ENCODE peak calls at places on chromosomes 5 and 9, in seven cellular contexts. O, V, I, Z, A, W and F are unnamed samples.

GRCh38 chr9:114174876-114175771 is 19.8 kb downstream of the COL27A1 start:
- DNase-seq in O (peak; percentile 70), V (peak; percentile 62), I (peak; percentile 61), Z (no peak), A (no peak), W (no peak), F (no peak)

GRCh38 chr9:134267305-134268265 is 58.7 kb upstream of the RXRA start:
- DNase-seq in O (peak; percentile 73), V (no peak), I (no peak), Z (no peak), A (no peak), W (no peak), F (no peak)

GRCh38 chr5:123720339-123720738 is 208.4 kb downstream of the CSNK1G3 start:
- DNase-seq in O (no peak), V (no peak), I (no peak), Z (no peak), A (no peak), W (no peak), F (no peak)

GRCh38 chr9:92138157-92138959 is 23.1 kb upstream of the SPTLC1 start:
- DNase-seq in O (peak; percentile 72), V (peak; percentile 62), I (peak; percentile 79), Z (peak; percentile 83), A (peak; percentile 63), W (peak; percentile 76), F (peak; percentile 88)

GRCh38 chr5:112232651-112233050 is 186.4 kb downstream of the EPB41L4A start:
- DNase-seq in O (no peak), V (no peak), I (no peak), Z (no peak), A (no peak), W (no peak), F (no peak)

GRCh38 chr9:137453643-137454081 is 5.5 kb downstream of the NSMF start:
- DNase-seq in O (peak; percentile 78), V (peak; percentile 76), I (peak; percentile 60), Z (peak; percentile 87), A (peak; percentile 68), W (peak; percentile 82), F (peak; percentile 89)

GRCh38 chr5:66646570-66646969 is 50.4 kb downstream of the MAST4 start:
- DNase-seq in O (no peak), V (peak; percentile 46), I (no peak), Z (no peak), A (peak; percentile 30), W (no peak), F (no peak)

GRCh38 chr5:179923422-179923821 is 15.7 kb upstream of the TBC1D9B start:
- DNase-seq in O (no peak), V (no peak), I (no peak), Z (no peak), A (no peak), W (no peak), F (no peak)

GRCh38 chr9:128225770-128226753 is 22.9 kb downstream of the DNM1 start:
- DNase-seq in O (no peak), V (no peak), I (no peak), Z (no peak), A (no peak), W (no peak), F (no peak)

GRCh38 chr9:6999788-7000187 is 242.0 kb downstream of the KDM4C start:
- DNase-seq in O (no peak), V (no peak), I (no peak), Z (no peak), A (no peak), W (no peak), F (no peak)

GRCh38 chr9:14780251-14780650 is 57.7 kb upstream of the CER1 start:
- DNase-seq in O (peak; percentile 75), V (no peak), I (no peak), Z (no peak), A (no peak), W (no peak), F (no peak)

GRCh38 chr5:133924221-133924920 is 44.1 kb downstream of the C5orf15 start:
- DNase-seq in O (no peak), V (no peak), I (no peak), Z (no peak), A (no peak), W (no peak), F (no peak)

GRCh38 chr9:125479846-125480615 is 218.4 kb downstream of the GAPVD1 start:
- DNase-seq in O (no peak), V (no peak), I (no peak), Z (no peak), A (no peak), W (no peak), F (no peak)

GRCh38 chr9:33446507-33447403 is 638 bp downstream of the AQP3 start:
- DNase-seq in O (peak; percentile 41), V (peak; percentile 63), I (peak; percentile 67), Z (peak; percentile 82), A (peak; percentile 10), W (peak; percentile 75), F (peak; percentile 88)

GRCh38 chr9:128349125-128349524 is 8.8 kb downstream of the SLC27A4 start:
- DNase-seq in O (no peak), V (no peak), I (no peak), Z (no peak), A (no peak), W (no peak), F (no peak)

GRCh38 chr5:142245776-142246175 is 79.0 kb downstream of the SPRY4 start:
- DNase-seq in O (no peak), V (peak; percentile 29), I (no peak), Z (no peak), A (no peak), W (no peak), F (no peak)
- H3K4me3 ChIP-seq in O (no peak overlapping the region), V (no peak overlapping the region), I (no peak overlapping the region), Z (no peak overlapping the region), A (no peak overlapping the region), W (no peak overlapping the region), F (no peak overlapping the region)

DNA sequence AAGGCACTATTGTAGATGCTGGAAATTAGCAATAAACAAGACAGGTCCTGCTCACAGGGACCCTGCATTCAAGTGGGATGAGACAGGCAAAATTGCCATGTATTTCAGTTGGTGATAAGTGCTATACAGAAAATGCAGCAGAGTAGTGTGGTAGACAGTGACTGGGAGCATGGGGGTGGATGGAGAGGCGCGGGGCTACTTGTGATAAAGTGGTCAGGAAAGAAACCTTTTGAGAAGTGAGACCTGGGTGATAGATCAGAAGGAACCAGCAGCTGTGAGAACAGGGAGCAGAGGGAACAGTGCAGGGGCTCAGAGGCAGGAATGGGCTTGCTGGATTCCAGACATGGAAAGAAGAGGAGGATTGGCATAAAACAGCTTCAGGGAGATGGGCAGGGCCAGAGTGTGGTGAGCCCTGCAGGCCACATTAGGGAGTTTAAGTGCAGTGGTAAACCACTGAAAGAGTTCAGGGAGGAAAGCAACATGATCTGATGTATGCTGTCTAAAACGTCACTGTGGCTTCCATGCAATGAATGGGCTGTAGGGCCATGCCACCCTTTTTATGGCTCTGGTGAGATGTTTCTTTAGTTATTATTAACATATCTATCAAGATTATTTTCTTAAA is 7.3 kb downstream of the CRHBP start:
- DNase-seq in O (no peak), V (peak; percentile 9), I (no peak), Z (no peak), A (no peak), W (no peak), F (no peak)
- H3K4me3 ChIP-seq in O (no peak overlapping the region), V (no peak overlapping the region), I (no peak overlapping the region), Z (no peak overlapping the region), A (no peak overlapping the region), W (no peak overlapping the region), F (no peak overlapping the region)

DNA sequence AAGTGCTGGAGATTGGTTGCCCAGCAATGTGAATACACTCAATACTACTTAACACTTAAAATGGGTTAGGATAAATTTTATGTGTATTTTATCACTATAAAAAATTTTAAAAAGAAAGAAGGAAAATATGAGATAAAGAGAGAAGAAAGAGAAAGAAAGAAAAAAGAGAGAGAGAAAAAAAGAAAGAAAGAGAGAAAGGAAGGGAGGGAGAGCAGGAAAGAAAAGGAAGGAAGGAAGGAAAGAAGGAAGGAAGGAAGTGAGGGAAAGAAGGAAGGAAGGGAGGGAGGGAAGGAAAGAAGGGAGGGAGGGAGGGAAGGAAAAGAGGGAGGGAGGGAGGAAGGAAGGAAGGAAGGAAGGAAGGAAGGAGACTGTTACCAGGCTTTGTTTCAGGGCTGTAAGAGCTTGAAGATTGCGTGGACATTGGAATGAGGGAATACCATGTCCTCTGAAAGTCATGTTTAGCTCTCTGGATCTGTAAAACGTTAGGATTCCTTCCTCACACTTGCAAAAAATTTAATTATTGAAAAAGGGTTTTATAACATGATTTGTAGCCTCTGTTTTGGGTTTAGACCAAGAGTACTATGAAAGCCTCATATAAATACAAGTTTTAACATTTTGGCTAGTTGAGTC is 152.3 kb upstream of the DAP start:
- DNase-seq in O (no peak), V (no peak), I (no peak), Z (no peak), A (no peak), W (no peak), F (no peak)
- H3K4me3 ChIP-seq in O (no peak overlapping the region), V (no peak overlapping the region), I (no peak overlapping the region), Z (no peak overlapping the region), A (no peak overlapping the region), W (no peak overlapping the region), F (no peak overlapping the region)

GRCh38 chr5:132257131-132258101 is at the start of gene PDLIM4:
- DNase-seq in O (no peak), V (peak; percentile 23), I (peak; percentile 59), Z (no peak), A (no peak), W (peak; percentile 84), F (peak; percentile 66)
- H3K4me3 ChIP-seq in O (peak within 1 kb of the TSS; percentile 52), V (peak within 1 kb of the TSS; percentile 70), I (no peak within 1 kb of the TSS), Z (peak within 1 kb of the TSS; percentile 54), A (peak within 1 kb of the TSS; percentile 81), W (peak within 1 kb of the TSS; percentile 63), F (peak within 1 kb of the TSS; percentile 48)

DNA sequence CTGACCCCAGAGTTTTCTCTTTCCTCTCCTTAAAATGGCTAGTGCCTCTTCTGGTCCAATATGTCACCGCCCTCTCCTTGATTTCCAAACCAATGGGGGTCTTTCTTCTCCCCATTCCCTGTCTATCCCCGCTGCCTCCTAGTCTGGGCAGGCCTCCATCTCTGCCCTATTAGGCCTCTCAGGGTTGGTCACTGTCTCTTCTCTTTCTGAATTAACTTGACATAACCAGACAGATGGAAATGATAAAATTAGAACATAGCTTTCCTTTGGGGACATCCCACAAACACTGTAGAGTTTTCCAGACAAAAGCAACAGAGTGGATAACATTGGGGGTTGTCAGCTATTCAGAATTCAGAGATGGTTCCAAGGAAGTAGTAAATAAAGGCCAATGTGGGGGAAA is 24.8 kb downstream of the LHX6 start:
- DNase-seq in O (no peak), V (no peak), I (no peak), Z (no peak), A (no peak), W (no peak), F (no peak)
- H3K4me3 ChIP-seq in O (no peak overlapping the region), V (no peak overlapping the region), I (no peak overlapping the region), Z (no peak overlapping the region), A (no peak overlapping the region), W (no peak overlapping the region), F (no peak overlapping the region)

GRCh38 chr9:82938426-82938825 is 124.5 kb downstream of the RASEF start:
- DNase-seq in O (no peak), V (no peak), I (no peak), Z (no peak), A (no peak), W (no peak), F (no peak)

GRCh38 chr9:82940386-82940785 is 122.6 kb downstream of the RASEF start:
- DNase-seq in O (no peak), V (no peak), I (no peak), Z (no peak), A (no peak), W (no peak), F (no peak)

GRCh38 chr9:82934949-82935348 is 128.0 kb downstream of the RASEF start:
- DNase-seq in O (no peak), V (peak; percentile 86), I (no peak), Z (no peak), A (peak; percentile 78), W (no peak), F (no peak)

GRCh38 chr9:82939451-82939850 is 123.5 kb downstream of the RASEF start:
- DNase-seq in O (no peak), V (no peak), I (peak; percentile 57), Z (no peak), A (no peak), W (no peak), F (no peak)
- H3K4me3 ChIP-seq in O (no peak overlapping the region), V (no peak overlapping the region), I (no peak overlapping the region), Z (no peak overlapping the region), A (no peak overlapping the region), W (no peak overlapping the region), F (no peak overlapping the region)